ENCODE peak calls at places on chromosomes 2 and 18, in nine cellular contexts. O, M, E, F, R, X, G, U and C are unnamed samples.

GRCh38 chr2:237026981-237027711 is 58.5 kb upstream of the COPS8 start:
- DNase-seq in O (peak), M (no peak), E (peak), F (peak), R (peak), X (no peak), G (peak), U (peak), C (peak)

GRCh38 chr2:205712983-205713531 is 30.8 kb downstream of the NRP2 start:
- DNase-seq in O (peak), M (no peak), E (no peak), F (no peak), R (no peak), X (no peak), G (no peak), U (no peak), C (no peak)

GRCh38 chr2:188693111-188693510 is 281.1 kb upstream of the COL3A1 start:
- DNase-seq in O (no peak), M (no peak), E (no peak), F (peak), R (no peak), X (no peak), G (no peak), U (no peak), C (no peak)

GRCh38 chr2:104952976-104953375 is 84.9 kb upstream of the MRPS9 start:
- DNase-seq in O (no peak), M (no peak), E (no peak), F (no peak), R (no peak), X (no peak), G (no peak), U (no peak), C (no peak)

GRCh38 chr18:25275414-25276001 is 76.5 kb downstream of the ZNF521 start:
- DNase-seq in O (no peak), M (no peak), E (no peak), F (no peak), R (no peak), X (no peak), G (no peak), U (peak), C (no peak)

GRCh38 chr2:106581755-106582430 is 94.7 kb downstream of the CD8B2 start:
- DNase-seq in O (peak), M (no peak), E (peak), F (peak), R (peak), X (no peak), G (peak), U (peak), C (peak)

GRCh38 chr2:29005331-29005730 is 24.2 kb downstream of the TOGARAM2 start:
- DNase-seq in O (no peak), M (no peak), E (no peak), F (no peak), R (no peak), X (no peak), G (no peak), U (no peak), C (no peak)

GRCh38 chr2:192657364-192657763 is 462.6 kb upstream of the TMEFF2 start:
- DNase-seq in O (no peak), M (no peak), E (no peak), F (no peak), R (peak), X (no peak), G (no peak), U (no peak), C (no peak)

GRCh38 chr2:236073246-236073645 is 94.9 kb downstream of the GBX2 start:
- DNase-seq in O (no peak), M (no peak), E (no peak), F (no peak), R (no peak), X (no peak), G (no peak), U (no peak), C (no peak)

GRCh38 chr18:25229858-25230257 is 122.1 kb downstream of the ZNF521 start:
- DNase-seq in O (no peak), M (no peak), E (no peak), F (no peak), R (no peak), X (no peak), G (no peak), U (no peak), C (no peak)

GRCh38 chr2:132793532-132793931 is 123.5 kb upstream of the LYPD1 start:
- DNase-seq in O (no peak), M (no peak), E (no peak), F (peak), R (no peak), X (no peak), G (no peak), U (no peak), C (no peak)

GRCh38 chr2:135874966-135875365 is 1.3 kb downstream of the MCM6 start:
- DNase-seq in O (no peak), M (no peak), E (no peak), F (no peak), R (no peak), X (no peak), G (no peak), U (no peak), C (no peak)

GRCh38 chr2:240522406-240522805 is 35.4 kb downstream of the ANKMY1 start:
- DNase-seq in O (no peak), M (no peak), E (no peak), F (peak), R (no peak), X (no peak), G (no peak), U (no peak), C (no peak)

GRCh38 chr18:58429442-58429841 is 199.4 kb downstream of the ALPK2 start:
- DNase-seq in O (no peak), M (no peak), E (no peak), F (no peak), R (peak), X (no peak), G (no peak), U (no peak), C (no peak)

GRCh38 chr2:1709335-1709605 is 35.0 kb downstream of the PXDN start:
- DNase-seq in O (no peak), M (no peak), E (no peak), F (no peak), R (no peak), X (no peak), G (no peak), U (no peak), C (no peak)

GRCh38 chr18:59272971-59273935 is at the start of gene RAX:
- DNase-seq in O (no peak), M (no peak), E (no peak), F (peak), R (no peak), X (no peak), G (no peak), U (no peak), C (peak)

GRCh38 chr2:98881153-98881650 is 54.8 kb downstream of the CRACDL start:
- DNase-seq in O (no peak), M (no peak), E (no peak), F (no peak), R (no peak), X (no peak), G (no peak), U (no peak), C (no peak)

GRCh38 chr18:2572892-2573291 is 1.5 kb downstream of the NDC80 start:
- DNase-seq in O (no peak), M (no peak), E (no peak), F (no peak), R (peak), X (no peak), G (no peak), U (no peak), C (no peak)

GRCh38 chr2:110980613-110981062 is 140.1 kb upstream of the BCL2L11 start:
- DNase-seq in O (no peak), M (no peak), E (no peak), F (no peak), R (peak), X (no peak), G (no peak), U (no peak), C (no peak)

GRCh38 chr2:62306751-62307468 is 111.0 kb downstream of the B3GNT2 start:
- DNase-seq in O (peak), M (no peak), E (no peak), F (no peak), R (peak), X (no peak), G (no peak), U (no peak), C (no peak)

GRCh38 chr2:237227190-237227988 is 141.7 kb downstream of the COPS8 start:
- DNase-seq in O (peak), M (no peak), E (no peak), F (no peak), R (no peak), X (no peak), G (no peak), U (no peak), C (peak)

GRCh38 chr18:340044-340443 is 72.2 kb upstream of the THOC1 start:
- DNase-seq in O (no peak), M (no peak), E (no peak), F (no peak), R (no peak), X (no peak), G (no peak), U (no peak), C (no peak)

GRCh38 chr2:233100192-233100998 is 40.3 kb downstream of the INPP5D start:
- DNase-seq in O (no peak), M (no peak), E (peak), F (no peak), R (peak), X (no peak), G (no peak), U (no peak), C (no peak)

GRCh38 chr18:5720132-5720531 is 175.2 kb downstream of the TMEM200C start:
- DNase-seq in O (no peak), M (no peak), E (no peak), F (no peak), R (no peak), X (no peak), G (no peak), U (no peak), C (no peak)

GRCh38 chr18:36085195-36085594 is 17.8 kb upstream of the RPRD1A start:
- DNase-seq in O (no peak), M (no peak), E (no peak), F (no peak), R (no peak), X (no peak), G (no peak), U (no peak), C (no peak)

GRCh38 chr2:186737737-186738508 is 44.1 kb downstream of the FAM171B start:
- DNase-seq in O (no peak), M (no peak), E (no peak), F (peak), R (no peak), X (no peak), G (no peak), U (no peak), C (no peak)

GRCh38 chr2:98757904-98758421 is 27.0 kb upstream of the MGAT4A start:
- DNase-seq in O (peak), M (peak), E (peak), F (no peak), R (no peak), X (peak), G (no peak), U (peak), C (no peak)

GRCh38 chr2:47486858-47487497 is 84.0 kb downstream of the MSH2 start:
- DNase-seq in O (peak), M (no peak), E (no peak), F (no peak), R (no peak), X (no peak), G (no peak), U (no peak), C (no peak)

GRCh38 chr18:48352051-48352755 is 57.0 kb downstream of the ZBTB7C start:
- DNase-seq in O (no peak), M (no peak), E (no peak), F (no peak), R (no peak), X (no peak), G (no peak), U (no peak), C (no peak)

GRCh38 chr18:79915161-79916127 is 36.0 kb downstream of the SLC66A2 start:
- DNase-seq in O (no peak), M (no peak), E (no peak), F (no peak), R (no peak), X (no peak), G (no peak), U (no peak), C (no peak)